ENCODE peak calls at places on chromosomes 13 and 19, in five cellular contexts. V, E, Q, X and S are unnamed samples.

GRCh38 chr13:31595568-31595967 is 143.8 kb upstream of the RXFP2 start:
- DNase-seq in V (no peak), E (no peak), Q (no peak), X (no peak), S (no peak)

GRCh38 chr19:43595999-43596841 is at the start of the genes IRGQ and ZNF576:
- DNase-seq in V (peak; percentile 99), E (peak; percentile 100), Q (peak; percentile 100), X (peak; percentile 98), S (peak; percentile 95)

GRCh38 chr19:10544753-10545251 is 1.1 kb downstream of the ATG4D start:
- DNase-seq in V (no peak), E (peak; percentile 42), Q (no peak), X (no peak), S (peak; percentile 58)

GRCh38 chr13:97855570-97855970 is 97.9 kb upstream of the IPO5 start:
- DNase-seq in V (peak; percentile 47), E (peak; percentile 63), Q (peak; percentile 78), X (peak; percentile 13), S (peak; percentile 65)

GRCh38 chr13:114145722-114146121 is 13.3 kb upstream of the RASA3 start:
- DNase-seq in V (no peak), E (no peak), Q (no peak), X (no peak), S (no peak)

GRCh38 chr19:21134934-21135366 is 6.9 kb upstream of the ZNF431 start:
- DNase-seq in V (no peak), E (peak; percentile 38), Q (no peak), X (no peak), S (peak; percentile 25)

GRCh38 chr19:22052644-22053013 is 345 bp downstream of the ZNF257 start:
- DNase-seq in V (no peak), E (peak; percentile 22), Q (no peak), X (no peak), S (no peak)

GRCh38 chr19:11662278-11662677 is 65.0 kb downstream of the ZNF627 start:
- DNase-seq in V (no peak), E (no peak), Q (no peak), X (no peak), S (no peak)

GRCh38 chr13:57552441-57552840 is 79.1 kb upstream of the PCDH17 start:
- DNase-seq in V (no peak), E (no peak), Q (no peak), X (no peak), S (no peak)

GRCh38 chr19:16342002-16342715 is 17.5 kb downstream of the KLF2 start:
- DNase-seq in V (no peak), E (no peak), Q (no peak), X (peak; percentile 76), S (peak; percentile 57)

GRCh38 chr13:76609643-76610042 is 276.6 kb downstream of the KCTD12 start:
- DNase-seq in V (no peak), E (no peak), Q (no peak), X (no peak), S (no peak)

GRCh38 chr13:39542361-39542760 is 60.6 kb downstream of the LHFPL6 start:
- DNase-seq in V (no peak), E (no peak), Q (no peak), X (no peak), S (no peak)

GRCh38 chr13:100645382-100645781 is 29.2 kb downstream of the TMTC4 start:
- DNase-seq in V (no peak), E (no peak), Q (no peak), X (no peak), S (no peak)
- TF ChIP-seq MYC in V (no peak), E (no peak), Q (no peak), X (no peak), S (no peak)

GRCh38 chr13:20714161-20714560 is 10.7 kb downstream of the IL17D start:
- DNase-seq in V (no peak), E (no peak), Q (no peak), X (no peak), S (no peak)

GRCh38 chr13:20714563-20715339 is 11.3 kb downstream of the IL17D start:
- DNase-seq in V (no peak), E (no peak), Q (peak; percentile 91), X (no peak), S (no peak)

GRCh38 chr13:20713751-20714150 is 10.3 kb downstream of the IL17D start:
- DNase-seq in V (no peak), E (no peak), Q (peak; percentile 38), X (no peak), S (peak; percentile 38)

GRCh38 chr13:20711301-20712044 is 8.0 kb downstream of the IL17D start:
- DNase-seq in V (peak; percentile 22), E (peak; percentile 30), Q (no peak), X (no peak), S (peak; percentile 35)

DNA sequence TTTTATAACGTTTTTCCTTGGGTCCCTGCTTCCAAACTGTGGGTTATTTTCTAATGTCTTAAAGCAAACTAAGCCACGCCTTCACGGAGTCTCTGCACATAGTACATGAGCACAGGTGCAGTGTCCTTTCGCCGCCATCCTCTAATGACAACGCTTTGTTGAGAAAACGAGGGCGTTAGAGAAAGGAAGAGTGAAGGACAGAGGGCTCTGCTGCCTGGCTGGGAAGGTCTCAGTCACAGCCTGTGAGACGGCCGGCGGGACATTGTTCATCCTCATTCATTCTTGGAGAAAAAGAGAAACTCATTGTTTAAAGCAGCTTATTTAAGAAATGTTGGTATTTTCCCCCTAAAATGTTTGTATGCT is 9.5 kb downstream of the IL17D start:
- DNase-seq in V (no peak), E (no peak), Q (peak; percentile 21), X (no peak), S (no peak)
- TF ChIP-seq CTCF in V (no peak), E (no peak), Q (no peak), X (no peak), S (no peak)

GRCh38 chr13:26253262-26253786 is 605 bp upstream of the CDK8 start:
- DNase-seq in V (no peak), E (no peak), Q (no peak), X (no peak), S (no peak)
- H3K4me3 ChIP-seq in V (peak overlapping the region; percentile 88), E (peak overlapping the region; percentile 79), Q (peak overlapping the region; percentile 76), X (peak overlapping the region; percentile 80), S (peak overlapping the region; percentile 87)

GRCh38 chr13:42040730-42041016 is 7.8 kb upstream of the DGKH start:
- DNase-seq in V (no peak), E (no peak), Q (no peak), X (no peak), S (no peak)

GRCh38 chr13:42041017-42041683 is 7.3 kb upstream of the DGKH start:
- DNase-seq in V (peak; percentile 16), E (peak; percentile 55), Q (peak; percentile 56), X (peak; percentile 11), S (peak; percentile 64)

GRCh38 chr13:42043676-42044075 is 4.8 kb upstream of the DGKH start:
- DNase-seq in V (no peak), E (no peak), Q (no peak), X (no peak), S (no peak)

GRCh38 chr13:42039946-42040729 is 8.3 kb upstream of the DGKH start:
- DNase-seq in V (peak; percentile 67), E (peak; percentile 83), Q (peak; percentile 83), X (peak; percentile 25), S (peak; percentile 80)

DNA sequence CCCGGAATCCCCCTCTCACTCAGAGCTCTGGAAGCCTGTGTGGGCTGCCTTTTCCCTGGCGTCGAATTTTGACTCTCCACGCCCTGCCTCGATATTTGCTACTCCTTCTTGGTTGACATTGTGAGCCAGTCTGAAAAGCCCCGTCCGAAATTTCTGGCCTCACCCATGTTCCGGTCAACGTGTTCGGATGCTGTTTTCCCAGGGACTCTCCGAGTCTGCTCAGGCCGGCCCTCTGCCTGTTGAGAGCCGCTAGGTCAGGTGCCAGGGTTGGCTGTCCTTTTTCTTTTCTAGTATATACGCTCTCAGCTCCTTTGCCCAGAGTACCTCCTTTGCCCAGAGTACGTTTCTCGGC is 6.8 kb upstream of the DGKH start:
- DNase-seq in V (peak; percentile 61), E (peak; percentile 67), Q (no peak), X (peak; percentile 36), S (peak; percentile 5)
- TF ChIP-seq MYC in V (no peak), E (no peak), Q (no peak), X (no peak), S (no peak)

DNA sequence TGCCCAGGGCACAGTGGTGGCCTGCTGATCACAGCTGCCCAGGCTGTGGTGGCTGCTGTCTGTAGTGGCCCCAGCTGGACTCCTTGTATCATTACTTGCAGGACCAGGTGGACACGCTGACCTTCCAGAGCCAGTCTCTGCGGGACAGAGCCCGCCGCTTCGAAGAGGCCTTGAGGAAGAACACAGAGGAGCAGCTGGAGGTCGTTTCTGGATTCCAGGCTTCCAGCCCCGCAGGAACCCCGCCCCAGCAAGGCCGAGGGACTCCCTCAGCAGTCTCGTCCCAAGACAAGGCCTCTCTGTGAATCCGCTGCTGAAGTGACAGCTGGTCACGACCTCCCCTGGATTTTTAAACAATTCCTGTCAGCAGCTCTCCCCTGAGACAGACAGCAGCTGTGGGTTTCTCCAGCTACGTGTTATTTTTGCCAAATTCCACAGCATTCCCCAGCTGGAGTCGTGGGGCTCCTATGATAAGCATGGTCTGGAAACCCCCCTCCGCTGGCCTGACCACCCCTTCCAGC is 98.3 kb downstream of the SLC7A1 start:
- DNase-seq in V (no peak), E (no peak), Q (no peak), X (no peak), S (no peak)
- TF ChIP-seq CTCF in V (no peak), E (no peak), Q (no peak), X (no peak), S (no peak)

GRCh38 chr13:106184778-106185177 is 350.7 kb downstream of the EFNB2 start:
- DNase-seq in V (no peak), E (no peak), Q (no peak), X (no peak), S (no peak)
- H3K4me3 ChIP-seq in V (no peak overlapping the region), E (no peak overlapping the region), Q (no peak overlapping the region), X (no peak overlapping the region), S (no peak overlapping the region)

GRCh38 chr19:1534972-1535371 is 11.1 kb downstream of the PLK5 start:
- DNase-seq in V (no peak), E (no peak), Q (no peak), X (no peak), S (no peak)
- TF ChIP-seq MYC in V (no peak), E (no peak), Q (no peak), X (no peak), S (no peak)

DNA sequence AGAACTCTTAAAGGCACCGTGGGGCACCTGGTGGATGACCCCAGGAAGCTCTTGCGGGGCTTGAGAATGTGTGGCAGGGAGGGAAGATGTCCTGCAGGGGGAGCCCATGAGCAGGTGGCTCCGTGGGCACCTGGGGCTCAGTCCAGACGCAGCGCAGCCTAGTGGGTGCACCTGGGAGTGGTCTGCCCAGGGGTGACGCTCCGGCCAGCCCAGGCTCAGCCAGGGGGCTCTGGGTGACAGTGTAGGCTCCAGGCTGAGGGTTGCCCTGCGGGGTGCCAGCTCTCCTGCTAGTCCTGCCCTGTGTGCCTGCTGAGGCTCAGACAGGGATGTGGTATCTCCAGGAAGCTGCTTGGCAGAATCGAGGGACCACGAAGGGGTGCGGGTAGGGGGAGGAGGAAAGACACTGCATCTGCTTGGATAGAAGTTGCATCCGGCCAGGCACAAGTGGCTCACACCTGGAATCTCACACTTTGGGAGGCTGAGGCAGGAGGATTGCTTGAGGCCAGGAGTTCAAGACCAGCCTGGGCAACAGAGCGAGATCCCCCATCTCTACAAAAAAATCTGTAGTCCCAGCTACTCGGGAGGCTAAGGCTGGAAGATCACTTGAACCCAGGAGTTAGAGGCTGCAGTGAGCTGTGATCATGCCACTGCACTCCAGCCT is 15.0 kb upstream of the PGLS start:
- DNase-seq in V (peak; percentile 66), E (peak; percentile 90), Q (peak; percentile 81), X (peak; percentile 63), S (peak; percentile 87)
- TF ChIP-seq CTCF in V (peak; percentile 80), E (peak; percentile 99), Q (peak; percentile 99), X (peak; percentile 99), S (peak; percentile 99)